ENCODE peak calls at places on chromosomes 2 and 18, in five cellular contexts. T, L, Z, R and A are unnamed samples.

GRCh38 chr2:47569658-47570398 is 166.9 kb downstream of the MSH2 start:
- DNase-seq in Z (peak; percentile 12), T (no peak), R (no peak), L (no peak), A (no peak)

GRCh38 chr18:24657461-24657860 is 197.0 kb downstream of the HRH4 start:
- DNase-seq in L (no peak), R (no peak), Z (no peak), T (peak; percentile 53), A (no peak)

GRCh38 chr18:36015629-36016028 is 43.1 kb downstream of the RMP24 start:
- DNase-seq in Z (no peak), T (no peak), R (no peak), L (no peak), A (no peak)

GRCh38 chr2:61885896-61886603 is 2.4 kb downstream of the CCT4 start:
- DNase-seq in R (no peak), T (no peak), Z (no peak), L (no peak), A (no peak)

GRCh38 chr2:37168217-37168981 is 11.6 kb upstream of the EIF2AK2 start:
- DNase-seq in Z (peak; percentile 64), L (no peak), R (no peak), T (no peak), A (no peak)

GRCh38 chr2:27220091-27220490 is 2.9 kb downstream of the CAD start:
- DNase-seq in Z (no peak), R (no peak), L (no peak), T (no peak), A (no peak)

GRCh38 chr2:119234021-119235019 is 10.7 kb downstream of the STEAP3 start:
- DNase-seq in T (no peak), Z (peak; percentile 33), L (no peak), R (peak; percentile 9), A (no peak)

GRCh38 chr18:23528580-23529472 is 25.5 kb downstream of the RMC1 start:
- DNase-seq in T (no peak), R (no peak), Z (peak; percentile 54), L (peak; percentile 77), A (no peak)